ENCODE peak calls at places on chromosomes 12 and 14, in four cellular contexts. M is neuronal stem cell, P is mesenchymal stem cell, V is IMR-90. E is an unnamed sample.

GRCh38 chr14:36747411-36748184 is 85.9 kb downstream of the PAX9 start:
- DNase-seq in M (no peak), P (peak), V (no peak), E (no peak)

GRCh38 chr14:105474478-105475268 is at the start of gene CRIP2:
- DNase-seq in M (no peak), P (peak), V (peak), E (no peak)

GRCh38 chr14:72126561-72126960 is 194.3 kb downstream of the RGS6 start:
- DNase-seq in M (no peak), P (no peak), V (no peak), E (no peak)

GRCh38 chr12:90543393-90543792 is 411.6 kb downstream of the CCER1 start:
- DNase-seq in M (no peak), P (peak), V (peak), E (no peak)

GRCh38 chr12:2051700-2052625 is 824 bp upstream of the CACNA1C start:
- DNase-seq in M (no peak), P (peak), V (no peak), E (no peak)

GRCh38 chr14:70692210-70692609 is 50.5 kb downstream of the TTC9 start:
- DNase-seq in M (no peak), P (no peak), V (no peak), E (no peak)

GRCh38 chr12:468671-469389 is 9.1 kb downstream of the B4GALNT3 start:
- DNase-seq in M (no peak), P (peak), V (peak), E (peak)

GRCh38 chr14:28280997-28281598 is 485.5 kb upstream of the FOXG1 start:
- DNase-seq in M (no peak), P (no peak), V (no peak), E (no peak)

GRCh38 chr12:119444462-119445044 is 110.0 kb downstream of the CCDC60 start:
- DNase-seq in M (peak), P (no peak), V (no peak), E (peak)

GRCh38 chr14:54002653-54003052 is 46.0 kb upstream of the BMP4 start:
- DNase-seq in M (no peak), P (peak), V (peak), E (no peak)

GRCh38 chr12:107356266-107356936 is 263.1 kb upstream of the CRY1 start:
- DNase-seq in M (no peak), P (peak), V (peak), E (no peak)

GRCh38 chr12:119179335-119180021 is 747 bp downstream of the HSPB8 start:
- DNase-seq in M (no peak), P (peak), V (peak), E (peak)

GRCh38 chr14:100298551-100299237 is 7.5 kb downstream of the SLC25A29 start:
- DNase-seq in M (no peak), P (no peak), V (no peak), E (no peak)

GRCh38 chr12:30706476-30706875 is 10.8 kb upstream of the IPO8 start:
- DNase-seq in M (no peak), P (no peak), V (no peak), E (no peak)

GRCh38 chr12:6855322-6855721 is 3.4 kb downstream of the USP5 start:
- DNase-seq in M (no peak), P (no peak), V (no peak), E (no peak)

GRCh38 chr12:104006929-104007328 is 41.3 kb downstream of the TDG start:
- DNase-seq in M (no peak), P (peak), V (peak), E (no peak)

GRCh38 chr14:86944434-86944833 is 1048.5 kb downstream of the GALC start:
- DNase-seq in M (no peak), P (no peak), V (no peak), E (no peak)

DNA sequence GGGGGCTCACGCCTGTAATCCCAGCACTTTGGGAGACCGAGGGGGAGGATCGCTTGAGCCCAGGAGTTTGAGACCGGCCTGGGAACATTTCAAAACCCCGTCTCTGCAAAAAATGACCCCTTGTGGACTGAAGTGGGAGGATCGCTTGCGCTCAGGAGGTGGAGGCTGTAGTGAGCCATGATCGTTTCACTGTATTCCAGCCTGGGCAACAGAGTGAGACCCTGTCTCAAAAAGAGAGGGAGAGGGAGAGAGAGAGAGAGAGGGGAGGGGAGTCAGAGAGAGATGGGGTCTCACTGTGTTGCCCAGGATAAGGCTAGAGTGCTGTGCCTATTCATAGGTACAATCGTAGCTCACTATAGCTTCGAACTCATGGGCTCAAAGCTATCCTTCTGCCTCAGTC is 2.8 kb downstream of the FGD4 start:
- DNase-seq in M (no peak), P (no peak), V (no peak), E (no peak)
- H3K18ac ChIP-seq in M (no peak), P (no peak), V (no peak), E (no peak)

DNA sequence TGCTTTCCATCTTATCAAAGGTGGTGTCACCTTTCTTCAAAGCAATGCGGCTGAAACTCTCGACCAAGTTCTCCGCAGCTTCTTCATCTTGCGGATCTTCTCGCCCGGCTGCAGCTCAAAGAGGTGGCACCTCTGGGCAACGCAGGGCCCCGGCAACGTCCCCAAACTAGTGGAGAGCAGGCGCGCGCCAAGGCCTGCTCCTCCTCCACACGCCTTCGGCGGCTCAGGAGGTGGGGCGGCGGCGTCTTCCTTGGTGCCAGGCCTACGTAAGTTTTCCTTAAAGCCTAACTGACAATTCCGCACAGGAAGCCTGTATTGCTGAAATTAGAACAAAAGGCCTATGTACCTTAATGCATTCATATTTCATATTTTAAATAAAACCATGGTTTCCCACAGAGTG is 112.0 kb downstream of the TMX1 start:
- DNase-seq in M (no peak), P (no peak), V (no peak), E (no peak)
- H3K18ac ChIP-seq in M (no peak), P (no peak), V (no peak), E (no peak)

GRCh38 chr14:20386276-20386855 is 26.9 kb downstream of the TEP1 start:
- DNase-seq in M (no peak), P (no peak), V (no peak), E (no peak)
- H3K18ac ChIP-seq in M (no peak), P (no peak), V (no peak), E (no peak)

GRCh38 chr14:24260026-24260779 is 2.8 kb downstream of the TGM1 start:
- DNase-seq in M (no peak), P (no peak), V (no peak), E (no peak)
- H3K18ac ChIP-seq in M (no peak), P (no peak), V (no peak), E (no peak)

GRCh38 chr12:115337693-115338543 is 653.9 kb upstream of the TBX3 start:
- DNase-seq in M (no peak), P (peak), V (peak), E (peak)
- H3K18ac ChIP-seq in M (no peak), P (peak), V (peak), E (no peak)